ENCODE peak calls at places on chromosomes 1 and 21, in six cellular contexts. One of them, this sample, is unnamed.

GRCh38 chr1:151832318-151832984 is 849 bp upstream of the RORC start:
- DNase-seq in cerebellar cortex: peak
- DNase-seq in AG20443: peak
- DNase-seq in AML-193: peak
- DNase-seq in islet precursor cell: no peak
- DNase-seq in A172: peak
- DNase-seq in this sample: peak

GRCh38 chr1:116165572-116165971 is 54.4 kb downstream of the MAB21L3 start:
- DNase-seq in islet precursor cell: no peak
- DNase-seq in AML-193: no peak
- DNase-seq in A172: no peak
- DNase-seq in cerebellar cortex: no peak
- DNase-seq in AG20443: no peak
- DNase-seq in this sample: no peak

GRCh38 chr21:29359718-29360117 is 61.0 kb downstream of the BACH1 start:
- DNase-seq in A172: no peak
- DNase-seq in cerebellar cortex: no peak
- DNase-seq in AML-193: no peak
- DNase-seq in islet precursor cell: no peak
- DNase-seq in AG20443: no peak
- DNase-seq in this sample: no peak

GRCh38 chr1:62437273-62437945 is 560 bp downstream of the USP1 start:
- DNase-seq in AG20443: peak
- DNase-seq in cerebellar cortex: peak
- DNase-seq in islet precursor cell: no peak
- DNase-seq in AML-193: peak
- DNase-seq in A172: no peak
- DNase-seq in this sample: peak

GRCh38 chr1:25128168-25128621 is 104.1 kb downstream of the SYF2 start:
- DNase-seq in A172: no peak
- DNase-seq in cerebellar cortex: no peak
- DNase-seq in AG20443: no peak
- DNase-seq in islet precursor cell: no peak
- DNase-seq in AML-193: no peak
- DNase-seq in this sample: no peak

GRCh38 chr1:31626451-31627202 is 9.1 kb downstream of the HCRTR1 start:
- DNase-seq in cerebellar cortex: peak
- DNase-seq in islet precursor cell: peak
- DNase-seq in A172: no peak
- DNase-seq in AML-193: no peak
- DNase-seq in AG20443: peak
- DNase-seq in this sample: no peak

GRCh38 chr1:226629896-226630550 is 81.5 kb downstream of the STUM start:
- DNase-seq in islet precursor cell: no peak
- DNase-seq in AML-193: no peak
- DNase-seq in cerebellar cortex: no peak
- DNase-seq in AG20443: no peak
- DNase-seq in A172: no peak
- DNase-seq in this sample: no peak

GRCh38 chr1:66261370-66261769 is 272.6 kb upstream of the SGIP1 start:
- DNase-seq in islet precursor cell: no peak
- DNase-seq in A172: no peak
- DNase-seq in AG20443: no peak
- DNase-seq in AML-193: peak
- DNase-seq in cerebellar cortex: no peak
- DNase-seq in this sample: no peak

GRCh38 chr1:201299968-201300367 is 16.7 kb downstream of the PKP1 start:
- DNase-seq in cerebellar cortex: no peak
- DNase-seq in AG20443: peak
- DNase-seq in islet precursor cell: no peak
- DNase-seq in A172: peak
- DNase-seq in AML-193: no peak
- DNase-seq in this sample: no peak

GRCh38 chr1:174153085-174153824 is 6.1 kb upstream of the RABGAP1L start:
- DNase-seq in AML-193: no peak
- DNase-seq in A172: peak
- DNase-seq in cerebellar cortex: no peak
- DNase-seq in islet precursor cell: no peak
- DNase-seq in AG20443: no peak
- DNase-seq in this sample: no peak

GRCh38 chr1:154352581-154353459 is 27.5 kb downstream of the ATP8B2 start:
- DNase-seq in cerebellar cortex: peak
- DNase-seq in islet precursor cell: peak
- DNase-seq in AG20443: peak
- DNase-seq in A172: no peak
- DNase-seq in AML-193: peak
- DNase-seq in this sample: no peak

GRCh38 chr1:163264256-163264655 is 57.5 kb upstream of the NUF2 start:
- DNase-seq in AML-193: no peak
- DNase-seq in AG20443: no peak
- DNase-seq in A172: no peak
- DNase-seq in cerebellar cortex: no peak
- DNase-seq in islet precursor cell: no peak
- DNase-seq in this sample: no peak

GRCh38 chr1:218350909-218351616 is 5.9 kb downstream of the TGFB2 start:
- DNase-seq in islet precursor cell: no peak
- DNase-seq in A172: peak
- DNase-seq in cerebellar cortex: no peak
- DNase-seq in AML-193: peak
- DNase-seq in AG20443: no peak
- DNase-seq in this sample: no peak

GRCh38 chr1:20190256-20190655 is 3.9 kb upstream of the PLA2G2C start:
- DNase-seq in AG20443: no peak
- DNase-seq in AML-193: no peak
- DNase-seq in A172: no peak
- DNase-seq in cerebellar cortex: peak
- DNase-seq in islet precursor cell: no peak
- DNase-seq in this sample: no peak

GRCh38 chr21:40166291-40166843 is 299.1 kb downstream of the PCP4 start:
- DNase-seq in AG20443: no peak
- DNase-seq in cerebellar cortex: no peak
- DNase-seq in islet precursor cell: no peak
- DNase-seq in AML-193: no peak
- DNase-seq in A172: no peak
- DNase-seq in this sample: no peak

GRCh38 chr1:176994926-176995596 is 169.5 kb downstream of the ASTN1 start:
- DNase-seq in cerebellar cortex: no peak
- DNase-seq in islet precursor cell: no peak
- DNase-seq in A172: no peak
- DNase-seq in AG20443: no peak
- DNase-seq in AML-193: no peak
- DNase-seq in this sample: no peak